ENCODE peak calls at places on chromosomes 13 and 19, in five cellular contexts. F, N, U, B and G are unnamed samples.
A peak's percentile ranks its signal among the peaks of the same experiment; 100 is the strongest.

GRCh38 chr19:19385900-19386339 is 19.6 kb upstream of the GATAD2A start:
- DNase-seq in F (no peak), N (peak; percentile 51), U (peak; percentile 75), B (no peak), G (peak; percentile 62)

GRCh38 chr19:10544242-10544752 is 593 bp downstream of the ATG4D start:
- DNase-seq in F (no peak), N (no peak), U (peak; percentile 66), B (no peak), G (no peak)

GRCh38 chr19:39805120-39805519 is 26.5 kb downstream of the LEUTX start:
- DNase-seq in F (no peak), N (no peak), U (no peak), B (no peak), G (no peak)

GRCh38 chr13:111270126-111270525 is 50.3 kb upstream of the TEX29 start:
- DNase-seq in F (no peak), N (no peak), U (no peak), B (no peak), G (no peak)

GRCh38 chr13:46684287-46685001 is 112.5 kb downstream of the ESD start:
- DNase-seq in F (no peak), N (no peak), U (no peak), B (no peak), G (no peak)

GRCh38 chr19:33627526-33627925 is 5.8 kb downstream of the CHST8 start:
- DNase-seq in F (no peak), N (no peak), U (no peak), B (no peak), G (no peak)

GRCh38 chr19:13212759-13213330 is 62.6 kb downstream of the IER2 start:
- DNase-seq in F (no peak), N (peak; percentile 75), U (peak; percentile 87), B (peak; percentile 48), G (no peak)

GRCh38 chr13:30832845-30833332 is 73.2 kb upstream of the MEDAG start:
- DNase-seq in F (no peak), N (peak; percentile 23), U (no peak), B (no peak), G (no peak)

GRCh38 chr13:59343993-59344780 is 819.5 kb downstream of the DIAPH3 start:
- DNase-seq in F (no peak), N (no peak), U (no peak), B (no peak), G (no peak)

GRCh38 chr19:43351998-43352746 is 1.3 kb upstream of the CD177 start:
- DNase-seq in F (no peak), N (no peak), U (no peak), B (no peak), G (no peak)

GRCh38 chr13:50156140-50156539 is 140.9 kb downstream of the KCNRG start:
- DNase-seq in F (peak; percentile 19), N (no peak), U (no peak), B (no peak), G (no peak)

GRCh38 chr19:13169769-13170168 is 19.6 kb downstream of the IER2 start:
- DNase-seq in F (no peak), N (no peak), U (peak; percentile 19), B (no peak), G (no peak)

GRCh38 chr19:18618236-18618635 is 5.6 kb downstream of the TMEM59L start:
- DNase-seq in F (no peak), N (no peak), U (no peak), B (no peak), G (no peak)

GRCh38 chr19:13051581-13052165 is 51.0 kb downstream of the LYL1 start:
- DNase-seq in F (no peak), N (peak; percentile 37), U (no peak), B (no peak), G (no peak)

GRCh38 chr13:78784017-78784745 is 125.2 kb upstream of the OBI1 start:
- DNase-seq in F (no peak), N (no peak), U (no peak), B (no peak), G (no peak)

GRCh38 chr19:36236304-36236945 is 21.5 kb downstream of the ZNF146 start:
- DNase-seq in F (no peak), N (no peak), U (no peak), B (no peak), G (no peak)

GRCh38 chr13:98368019-98368418 is 190.9 kb upstream of the RNF113B start:
- DNase-seq in F (no peak), N (no peak), U (no peak), B (no peak), G (no peak)

GRCh38 chr19:734716-735115 is 16.2 kb upstream of the MISP start:
- DNase-seq in F (no peak), N (no peak), U (no peak), B (no peak), G (no peak)

GRCh38 chr13:110472904-110473563 is 88.5 kb downstream of the RAB20 start:
- DNase-seq in F (no peak), N (no peak), U (no peak), B (no peak), G (no peak)

GRCh38 chr13:40665754-40666057 is 735 bp downstream of the FOXO1 start:
- DNase-seq in F (no peak), N (no peak), U (peak; percentile 75), B (peak; percentile 18), G (no peak)

GRCh38 chr19:52778811-52779210 is 7.8 kb downstream of the ZNF600 start:
- DNase-seq in F (no peak), N (peak; percentile 3), U (no peak), B (no peak), G (no peak)

GRCh38 chr13:109355875-109356428 is 430.4 kb downstream of the IRS2 start:
- DNase-seq in F (no peak), N (no peak), U (no peak), B (no peak), G (no peak)